ENCODE peak calls at places on chromosomes 3 and 15, in eight cellular contexts. Y, I, A, G, S, T, E and L are unnamed samples.

GRCh38 chr3:42772670-42773408 is at the start of gene CCDC13:
- DNase-seq in Y (peak), I (peak), A (peak), G (peak), S (peak), T (no peak), E (peak), L (peak)

GRCh38 chr3:35707904-35708303 is 68.6 kb downstream of the ARPP21 start:
- DNase-seq in Y (no peak), I (no peak), A (no peak), G (no peak), S (no peak), T (no peak), E (peak), L (no peak)

GRCh38 chr15:25690673-25691543 is 172.2 kb downstream of the ATP10A start:
- DNase-seq in Y (no peak), I (peak), A (no peak), G (peak), S (no peak), T (no peak), E (no peak), L (no peak)

GRCh38 chr3:145490088-145491055 is 670.6 kb downstream of the PLOD2 start:
- DNase-seq in Y (no peak), I (peak), A (peak), G (no peak), S (no peak), T (no peak), E (no peak), L (no peak)

GRCh38 chr3:25821746-25822573 is 32.1 kb downstream of the OXSM start:
- DNase-seq in Y (no peak), I (no peak), A (no peak), G (no peak), S (no peak), T (no peak), E (no peak), L (no peak)

GRCh38 chr15:69535101-69535638 is 82.6 kb downstream of the RPLP1 start:
- DNase-seq in Y (no peak), I (no peak), A (no peak), G (peak), S (no peak), T (no peak), E (no peak), L (no peak)

GRCh38 chr15:72423256-72423655 is 25.2 kb downstream of the TMEM202 start:
- DNase-seq in Y (no peak), I (no peak), A (no peak), G (no peak), S (no peak), T (no peak), E (no peak), L (no peak)

GRCh38 chr3:49566312-49566711 is 12.0 kb downstream of the BSN start:
- DNase-seq in Y (no peak), I (no peak), A (no peak), G (no peak), S (no peak), T (peak), E (peak), L (no peak)

GRCh38 chr15:80059786-80060489 is 462 bp downstream of the ZFAND6 start:
- DNase-seq in Y (no peak), I (no peak), A (no peak), G (no peak), S (peak), T (peak), E (peak), L (peak)

GRCh38 chr15:99104788-99105515 is at the start of gene SYNM:
- DNase-seq in Y (peak), I (peak), A (peak), G (peak), S (peak), T (peak), E (peak), L (peak)

GRCh38 chr3:49021813-49022720 is at the start of gene NDUFAF3:
- DNase-seq in Y (peak), I (peak), A (peak), G (peak), S (peak), T (peak), E (peak), L (peak)

GRCh38 chr15:51318382-51319150 is 19.8 kb downstream of the CYP19A1 start:
- DNase-seq in Y (no peak), I (no peak), A (no peak), G (peak), S (no peak), T (no peak), E (no peak), L (no peak)

GRCh38 chr3:138062626-138063025 is 52.7 kb downstream of the CLDN18 start:
- DNase-seq in Y (no peak), I (no peak), A (no peak), G (peak), S (no peak), T (no peak), E (no peak), L (no peak)

GRCh38 chr3:62771331-62772097 is 103.7 kb downstream of the CADPS start:
- DNase-seq in Y (no peak), I (no peak), A (no peak), G (no peak), S (no peak), T (no peak), E (no peak), L (no peak)

GRCh38 chr3:167776144-167776685 is 40.7 kb downstream of the SERPINI1 start:
- DNase-seq in Y (no peak), I (no peak), A (no peak), G (no peak), S (no peak), T (no peak), E (no peak), L (no peak)

GRCh38 chr15:82540984-82541431 is 751 bp upstream of the RPS17 start:
- DNase-seq in Y (no peak), I (peak), A (no peak), G (peak), S (no peak), T (no peak), E (no peak), L (no peak)

GRCh38 chr3:10348404-10348721 is 27.5 kb upstream of the SEC13 start:
- DNase-seq in Y (no peak), I (no peak), A (no peak), G (no peak), S (no peak), T (no peak), E (no peak), L (no peak)

GRCh38 chr3:115901008-115901407 is 277.7 kb downstream of the GAP43 start:
- DNase-seq in Y (no peak), I (no peak), A (no peak), G (no peak), S (no peak), T (no peak), E (no peak), L (no peak)

GRCh38 chr15:59299919-59300617 is 72.6 kb downstream of the MYO1E start:
- DNase-seq in Y (peak), I (peak), A (peak), G (peak), S (peak), T (peak), E (peak), L (peak)

GRCh38 chr3:126109860-126110235 is 25.9 kb upstream of the SLC41A3 start:
- DNase-seq in Y (no peak), I (no peak), A (no peak), G (no peak), S (no peak), T (no peak), E (no peak), L (no peak)

GRCh38 chr15:89362203-89363101 is 27.8 kb upstream of the POLG start:
- DNase-seq in Y (no peak), I (no peak), A (no peak), G (no peak), S (no peak), T (no peak), E (no peak), L (peak)

GRCh38 chr15:31270767-31271166 is 55.9 kb upstream of the KLF13 start:
- DNase-seq in Y (no peak), I (peak), A (no peak), G (no peak), S (no peak), T (no peak), E (no peak), L (no peak)

GRCh38 chr3:43960448-43960840 is 269.7 kb downstream of the ABHD5 start:
- DNase-seq in Y (peak), I (no peak), A (no peak), G (peak), S (no peak), T (no peak), E (peak), L (no peak)

GRCh38 chr3:114551770-114552526 is 258.1 kb downstream of the TIGIT start:
- DNase-seq in Y (no peak), I (no peak), A (no peak), G (peak), S (no peak), T (peak), E (peak), L (no peak)

GRCh38 chr3:120506076-120506827 is 55.5 kb upstream of the FSTL1 start:
- DNase-seq in Y (no peak), I (no peak), A (no peak), G (no peak), S (no peak), T (no peak), E (no peak), L (no peak)

GRCh38 chr3:144866504-144866903 is 894.9 kb downstream of the DIPK2A start:
- DNase-seq in Y (no peak), I (no peak), A (no peak), G (peak), S (no peak), T (no peak), E (no peak), L (no peak)

GRCh38 chr15:64844576-64845140 is 2.9 kb downstream of the PLEKHO2 start:
- DNase-seq in Y (no peak), I (no peak), A (no peak), G (no peak), S (no peak), T (no peak), E (no peak), L (no peak)

GRCh38 chr15:40637221-40637745 is 43.2 kb downstream of the KNL1 start:
- DNase-seq in Y (no peak), I (no peak), A (no peak), G (no peak), S (no peak), T (no peak), E (no peak), L (no peak)

GRCh38 chr3:120093119-120093922 is 926 bp downstream of the GSK3B start:
- DNase-seq in Y (peak), I (no peak), A (no peak), G (peak), S (no peak), T (peak), E (peak), L (no peak)

GRCh38 chr3:66398228-66399025 is 102.4 kb downstream of the LRIG1 start:
- DNase-seq in Y (no peak), I (no peak), A (no peak), G (peak), S (no peak), T (no peak), E (no peak), L (no peak)

GRCh38 chr15:29670266-29670665 is 152.0 kb downstream of the TJP1 start:
- DNase-seq in Y (no peak), I (no peak), A (no peak), G (no peak), S (no peak), T (no peak), E (peak), L (no peak)

GRCh38 chr15:29671308-29671981 is 150.8 kb downstream of the TJP1 start:
- DNase-seq in Y (no peak), I (no peak), A (no peak), G (peak), S (no peak), T (no peak), E (no peak), L (no peak)

GRCh38 chr15:29670945-29671307 is 151.3 kb downstream of the TJP1 start:
- DNase-seq in Y (no peak), I (no peak), A (no peak), G (peak), S (peak), T (no peak), E (peak), L (no peak)

GRCh38 chr15:29672923-29673809 is 149.1 kb downstream of the TJP1 start:
- DNase-seq in Y (no peak), I (no peak), A (no peak), G (no peak), S (no peak), T (no peak), E (no peak), L (no peak)

DNA sequence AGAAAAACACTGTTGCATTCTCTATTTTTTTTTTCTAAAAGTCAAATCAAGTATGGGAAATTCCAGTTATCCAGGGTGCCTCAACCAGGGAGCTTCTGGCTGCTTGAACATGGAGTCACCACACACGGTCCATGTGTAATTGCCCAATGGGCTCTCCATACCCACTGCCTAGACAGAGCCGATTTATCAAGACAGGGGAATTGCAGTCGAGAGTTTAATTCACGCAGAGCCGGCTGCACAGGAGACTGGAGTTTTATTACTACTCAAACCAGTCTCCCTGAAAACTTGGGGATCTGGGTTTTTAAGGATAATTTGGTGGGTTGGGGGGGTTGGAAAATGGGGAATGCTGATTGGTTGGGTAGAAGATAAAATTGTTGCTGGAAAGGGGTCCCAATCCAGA is 149.8 kb downstream of the TJP1 start:
- DNase-seq in Y (no peak), I (no peak), A (no peak), G (no peak), S (no peak), T (no peak), E (no peak), L (no peak)
- H3K27ac ChIP-seq in Y (no peak), I (no peak), A (no peak), G (no peak), S (no peak), T (no peak), E (peak), L (no peak)

GRCh38 chr3:189235214-189235613 is 63.4 kb downstream of the TPRG1 start:
- DNase-seq in Y (no peak), I (no peak), A (no peak), G (no peak), S (no peak), T (no peak), E (no peak), L (no peak)
- H3K27ac ChIP-seq in Y (no peak), I (no peak), A (no peak), G (no peak), S (no peak), T (no peak), E (no peak), L (no peak)

GRCh38 chr15:92949604-92950249 is 49.6 kb downstream of the CHD2 start:
- DNase-seq in Y (no peak), I (no peak), A (no peak), G (peak), S (no peak), T (no peak), E (peak), L (no peak)
- H3K27ac ChIP-seq in Y (no peak), I (no peak), A (no peak), G (no peak), S (no peak), T (peak), E (no peak), L (no peak)

DNA sequence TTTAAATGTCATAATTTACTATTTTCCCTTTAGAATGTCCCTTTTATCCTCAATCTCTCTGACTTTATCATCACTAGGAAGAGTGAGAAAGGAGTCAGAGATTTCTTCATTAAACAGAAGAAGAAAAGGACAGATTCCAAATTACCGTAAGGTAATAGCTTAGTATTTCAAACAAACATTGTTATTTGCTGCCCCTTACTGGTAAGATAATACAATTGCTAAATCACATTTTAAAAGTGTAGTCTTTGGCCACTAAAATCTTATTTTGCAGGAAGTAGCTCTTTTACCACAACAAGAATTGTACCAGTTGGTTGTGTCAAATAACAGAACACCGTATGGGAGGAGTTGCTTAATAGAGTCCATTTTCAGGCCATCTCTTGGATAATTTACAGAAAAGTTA is 53.7 kb downstream of the CGGBP1 start:
- DNase-seq in Y (no peak), I (no peak), A (no peak), G (peak), S (no peak), T (peak), E (peak), L (no peak)
- H3K27ac ChIP-seq in Y (no peak), I (no peak), A (no peak), G (no peak), S (no peak), T (no peak), E (no peak), L (no peak)

GRCh38 chr15:71149645-71150557 is 34.6 kb downstream of the THSD4 start:
- DNase-seq in Y (no peak), I (peak), A (peak), G (peak), S (no peak), T (no peak), E (no peak), L (no peak)
- H3K27ac ChIP-seq in Y (no peak), I (peak), A (peak), G (no peak), S (no peak), T (no peak), E (no peak), L (no peak)

GRCh38 chr3:111803123-111803593 is 55.9 kb upstream of the PHLDB2 start:
- DNase-seq in Y (no peak), I (peak), A (peak), G (peak), S (peak), T (peak), E (peak), L (no peak)
- H3K27ac ChIP-seq in Y (no peak), I (peak), A (peak), G (peak), S (peak), T (peak), E (peak), L (no peak)

GRCh38 chr3:110754207-110754916 is 317.3 kb upstream of the NECTIN3 start:
- DNase-seq in Y (no peak), I (no peak), A (no peak), G (no peak), S (no peak), T (no peak), E (no peak), L (no peak)
- H3K27ac ChIP-seq in Y (no peak), I (no peak), A (no peak), G (no peak), S (no peak), T (no peak), E (no peak), L (no peak)